ENCODE peak calls at places on chromosomes 2 and 18, in six cellular contexts. One of them, this sample, is unnamed.

GRCh38 chr2:184363213-184363612 is 235.1 kb upstream of the ZNF804A start:
- DNase-seq in posterior cingulate gyrus: no peak
- DNase-seq in right cardiac atrium: peak; percentile 5
- DNase-seq in foreskin keratinocyte: no peak
- DNase-seq in NCI-H2029 treated with DMSO at 0.1 percent for 48 hours: no peak
- DNase-seq in occipital lobe: no peak
- DNase-seq in this sample: no peak

GRCh38 chr2:7593286-7593685 is 676.1 kb downstream of the RNF144A start:
- DNase-seq in posterior cingulate gyrus: no peak
- DNase-seq in right cardiac atrium: no peak
- DNase-seq in foreskin keratinocyte: no peak
- DNase-seq in NCI-H2029 treated with DMSO at 0.1 percent for 48 hours: no peak
- DNase-seq in occipital lobe: no peak
- DNase-seq in this sample: no peak

GRCh38 chr18:22470511-22471181 is 52.9 kb upstream of the CTAGE1 start:
- DNase-seq in posterior cingulate gyrus: no peak
- DNase-seq in right cardiac atrium: peak; percentile 75
- DNase-seq in foreskin keratinocyte: peak; percentile 61
- DNase-seq in NCI-H2029 treated with DMSO at 0.1 percent for 48 hours: no peak
- DNase-seq in occipital lobe: no peak
- DNase-seq in this sample: peak; percentile 95

GRCh38 chr2:232434563-232435374 is 21.2 kb upstream of the ALPI start:
- DNase-seq in posterior cingulate gyrus: no peak
- DNase-seq in right cardiac atrium: no peak
- DNase-seq in foreskin keratinocyte: no peak
- DNase-seq in NCI-H2029 treated with DMSO at 0.1 percent for 48 hours: no peak
- DNase-seq in occipital lobe: no peak
- DNase-seq in this sample: no peak

GRCh38 chr2:159840620-159841019 is 42.6 kb upstream of the CD302 start:
- DNase-seq in posterior cingulate gyrus: no peak
- DNase-seq in right cardiac atrium: no peak
- DNase-seq in foreskin keratinocyte: no peak
- DNase-seq in NCI-H2029 treated with DMSO at 0.1 percent for 48 hours: no peak
- DNase-seq in occipital lobe: no peak
- DNase-seq in this sample: no peak

GRCh38 chr2:13542642-13543041 is 825.9 kb downstream of the TRIB2 start:
- DNase-seq in posterior cingulate gyrus: no peak
- DNase-seq in right cardiac atrium: no peak
- DNase-seq in foreskin keratinocyte: no peak
- DNase-seq in NCI-H2029 treated with DMSO at 0.1 percent for 48 hours: no peak
- DNase-seq in occipital lobe: no peak
- DNase-seq in this sample: no peak

GRCh38 chr2:222859786-222860726 is 780 bp upstream of the ACSL3 start:
- DNase-seq in posterior cingulate gyrus: no peak
- DNase-seq in right cardiac atrium: peak; percentile 69
- DNase-seq in foreskin keratinocyte: peak; percentile 97
- DNase-seq in NCI-H2029 treated with DMSO at 0.1 percent for 48 hours: no peak
- DNase-seq in occipital lobe: no peak
- DNase-seq in this sample: peak; percentile 85

GRCh38 chr2:43491070-43491639 is 104.7 kb downstream of the THADA start:
- DNase-seq in posterior cingulate gyrus: no peak
- DNase-seq in right cardiac atrium: no peak
- DNase-seq in foreskin keratinocyte: peak; percentile 45
- DNase-seq in NCI-H2029 treated with DMSO at 0.1 percent for 48 hours: no peak
- DNase-seq in occipital lobe: no peak
- DNase-seq in this sample: peak; percentile 69

GRCh38 chr2:72129676-72130340 is 17.9 kb downstream of the CYP26B1 start:
- DNase-seq in posterior cingulate gyrus: no peak
- DNase-seq in right cardiac atrium: no peak
- DNase-seq in foreskin keratinocyte: peak; percentile 52
- DNase-seq in NCI-H2029 treated with DMSO at 0.1 percent for 48 hours: no peak
- DNase-seq in occipital lobe: no peak
- DNase-seq in this sample: no peak

GRCh38 chr2:176566936-176567335 is 297.7 kb downstream of the MTX2 start:
- DNase-seq in posterior cingulate gyrus: no peak
- DNase-seq in right cardiac atrium: no peak
- DNase-seq in foreskin keratinocyte: no peak
- DNase-seq in NCI-H2029 treated with DMSO at 0.1 percent for 48 hours: no peak
- DNase-seq in occipital lobe: no peak
- DNase-seq in this sample: no peak

GRCh38 chr2:29557268-29557667 is 364.1 kb downstream of the ALK start:
- DNase-seq in posterior cingulate gyrus: no peak
- DNase-seq in right cardiac atrium: no peak
- DNase-seq in foreskin keratinocyte: no peak
- DNase-seq in NCI-H2029 treated with DMSO at 0.1 percent for 48 hours: no peak
- DNase-seq in occipital lobe: no peak
- DNase-seq in this sample: no peak

GRCh38 chr18:8763611-8764010 is 58.3 kb downstream of the MTCL1 start:
- DNase-seq in posterior cingulate gyrus: no peak
- DNase-seq in right cardiac atrium: no peak
- DNase-seq in foreskin keratinocyte: no peak
- DNase-seq in NCI-H2029 treated with DMSO at 0.1 percent for 48 hours: no peak
- DNase-seq in occipital lobe: no peak
- DNase-seq in this sample: no peak

GRCh38 chr2:29561241-29562027 is 360.0 kb downstream of the ALK start:
- DNase-seq in posterior cingulate gyrus: no peak
- DNase-seq in right cardiac atrium: no peak
- DNase-seq in foreskin keratinocyte: no peak
- DNase-seq in NCI-H2029 treated with DMSO at 0.1 percent for 48 hours: no peak
- DNase-seq in occipital lobe: no peak
- DNase-seq in this sample: peak; percentile 8

GRCh38 chr18:5296706-5297320 is 1.3 kb upstream of the ZBTB14 start:
- DNase-seq in posterior cingulate gyrus: peak; percentile 73
- DNase-seq in right cardiac atrium: peak; percentile 94
- DNase-seq in foreskin keratinocyte: peak; percentile 72
- DNase-seq in NCI-H2029 treated with DMSO at 0.1 percent for 48 hours: peak; percentile 21
- DNase-seq in occipital lobe: peak; percentile 69
- DNase-seq in this sample: peak; percentile 76

GRCh38 chr2:190343500-190344274 is at the start of gene INPP1:
- DNase-seq in posterior cingulate gyrus: peak; percentile 43
- DNase-seq in right cardiac atrium: peak; percentile 93
- DNase-seq in foreskin keratinocyte: no peak
- DNase-seq in NCI-H2029 treated with DMSO at 0.1 percent for 48 hours: no peak
- DNase-seq in occipital lobe: peak; percentile 55
- DNase-seq in this sample: peak; percentile 66

GRCh38 chr18:58299135-58299473 is 255.1 kb downstream of the NEDD4L start:
- DNase-seq in posterior cingulate gyrus: no peak
- DNase-seq in right cardiac atrium: no peak
- DNase-seq in foreskin keratinocyte: no peak
- DNase-seq in NCI-H2029 treated with DMSO at 0.1 percent for 48 hours: no peak
- DNase-seq in occipital lobe: no peak
- DNase-seq in this sample: no peak

GRCh38 chr2:215579809-215580208 is 143.9 kb upstream of the FN1 start:
- DNase-seq in posterior cingulate gyrus: no peak
- DNase-seq in right cardiac atrium: no peak
- DNase-seq in foreskin keratinocyte: peak; percentile 88
- DNase-seq in NCI-H2029 treated with DMSO at 0.1 percent for 48 hours: no peak
- DNase-seq in occipital lobe: no peak
- DNase-seq in this sample: peak; percentile 91

GRCh38 chr18:23141022-23141999 is 6.0 kb downstream of the CABLES1 start:
- DNase-seq in posterior cingulate gyrus: no peak
- DNase-seq in right cardiac atrium: peak; percentile 76
- DNase-seq in foreskin keratinocyte: no peak
- DNase-seq in NCI-H2029 treated with DMSO at 0.1 percent for 48 hours: peak; percentile 62
- DNase-seq in occipital lobe: no peak
- DNase-seq in this sample: peak; percentile 52

GRCh38 chr2:232491139-232491780 is 3.6 kb upstream of the ECEL1 start:
- DNase-seq in posterior cingulate gyrus: no peak
- DNase-seq in right cardiac atrium: no peak
- DNase-seq in foreskin keratinocyte: no peak
- DNase-seq in NCI-H2029 treated with DMSO at 0.1 percent for 48 hours: no peak
- DNase-seq in occipital lobe: no peak
- DNase-seq in this sample: no peak

GRCh38 chr18:24831871-24832665 is 371.6 kb downstream of the HRH4 start:
- DNase-seq in posterior cingulate gyrus: no peak
- DNase-seq in right cardiac atrium: no peak
- DNase-seq in foreskin keratinocyte: no peak
- DNase-seq in NCI-H2029 treated with DMSO at 0.1 percent for 48 hours: no peak
- DNase-seq in occipital lobe: no peak
- DNase-seq in this sample: no peak

GRCh38 chr2:151891566-151892194 is 63.5 kb upstream of the ARL5A start:
- DNase-seq in posterior cingulate gyrus: no peak
- DNase-seq in right cardiac atrium: no peak
- DNase-seq in foreskin keratinocyte: no peak
- DNase-seq in NCI-H2029 treated with DMSO at 0.1 percent for 48 hours: no peak
- DNase-seq in occipital lobe: no peak
- DNase-seq in this sample: no peak

GRCh38 chr2:236498369-236498768 is 71.3 kb upstream of the ACKR3 start:
- DNase-seq in posterior cingulate gyrus: no peak
- DNase-seq in right cardiac atrium: no peak
- DNase-seq in foreskin keratinocyte: peak; percentile 60
- DNase-seq in NCI-H2029 treated with DMSO at 0.1 percent for 48 hours: no peak
- DNase-seq in occipital lobe: no peak
- DNase-seq in this sample: peak; percentile 82

GRCh38 chr2:56522605-56523089 is 338.9 kb downstream of the CCDC85A start:
- DNase-seq in posterior cingulate gyrus: no peak
- DNase-seq in right cardiac atrium: no peak
- DNase-seq in foreskin keratinocyte: peak; percentile 55
- DNase-seq in NCI-H2029 treated with DMSO at 0.1 percent for 48 hours: peak; percentile 98
- DNase-seq in occipital lobe: no peak
- DNase-seq in this sample: peak; percentile 43

GRCh38 chr2:85680707-85681353 is 12.8 kb upstream of the SFTPB start:
- DNase-seq in posterior cingulate gyrus: no peak
- DNase-seq in right cardiac atrium: no peak
- DNase-seq in foreskin keratinocyte: peak; percentile 13
- DNase-seq in NCI-H2029 treated with DMSO at 0.1 percent for 48 hours: no peak
- DNase-seq in occipital lobe: no peak
- DNase-seq in this sample: no peak

GRCh38 chr2:240555541-240556250 is 2.1 kb downstream of the ANKMY1 start:
- DNase-seq in posterior cingulate gyrus: no peak
- DNase-seq in right cardiac atrium: no peak
- DNase-seq in foreskin keratinocyte: no peak
- DNase-seq in NCI-H2029 treated with DMSO at 0.1 percent for 48 hours: no peak
- DNase-seq in occipital lobe: no peak
- DNase-seq in this sample: no peak

GRCh38 chr18:21740724-21741510 is at the start of gene MIB1:
- DNase-seq in posterior cingulate gyrus: peak; percentile 37
- DNase-seq in right cardiac atrium: peak; percentile 100
- DNase-seq in foreskin keratinocyte: peak; percentile 93
- DNase-seq in NCI-H2029 treated with DMSO at 0.1 percent for 48 hours: peak; percentile 78
- DNase-seq in occipital lobe: peak; percentile 26
- DNase-seq in this sample: peak; percentile 96

GRCh38 chr2:16746329-16746728 is 80.7 kb upstream of the CYRIA start:
- DNase-seq in posterior cingulate gyrus: no peak
- DNase-seq in right cardiac atrium: no peak
- DNase-seq in foreskin keratinocyte: no peak
- DNase-seq in NCI-H2029 treated with DMSO at 0.1 percent for 48 hours: no peak
- DNase-seq in occipital lobe: no peak
- DNase-seq in this sample: no peak

GRCh38 chr18:39845673-39846072 is 2109.4 kb upstream of the PIK3C3 start:
- DNase-seq in posterior cingulate gyrus: no peak
- DNase-seq in right cardiac atrium: no peak
- DNase-seq in foreskin keratinocyte: peak; percentile 69
- DNase-seq in NCI-H2029 treated with DMSO at 0.1 percent for 48 hours: no peak
- DNase-seq in occipital lobe: no peak
- DNase-seq in this sample: no peak

GRCh38 chr2:179454443-179455218 is 190.0 kb upstream of the SESTD1 start:
- DNase-seq in posterior cingulate gyrus: no peak
- DNase-seq in right cardiac atrium: no peak
- DNase-seq in foreskin keratinocyte: peak; percentile 91
- DNase-seq in NCI-H2029 treated with DMSO at 0.1 percent for 48 hours: no peak
- DNase-seq in occipital lobe: no peak
- DNase-seq in this sample: peak; percentile 86

GRCh38 chr2:184336688-184337087 is 261.6 kb upstream of the ZNF804A start:
- DNase-seq in posterior cingulate gyrus: no peak
- DNase-seq in right cardiac atrium: no peak
- DNase-seq in foreskin keratinocyte: peak; percentile 25
- DNase-seq in NCI-H2029 treated with DMSO at 0.1 percent for 48 hours: no peak
- DNase-seq in occipital lobe: no peak
- DNase-seq in this sample: no peak

GRCh38 chr2:168758970-168759820 is 43.2 kb upstream of the NOSTRIN start:
- DNase-seq in posterior cingulate gyrus: no peak
- DNase-seq in right cardiac atrium: no peak
- DNase-seq in foreskin keratinocyte: peak; percentile 45
- DNase-seq in NCI-H2029 treated with DMSO at 0.1 percent for 48 hours: peak; percentile 20
- DNase-seq in occipital lobe: no peak
- DNase-seq in this sample: peak; percentile 73

GRCh38 chr2:239287461-239287860 is 113.4 kb downstream of the HDAC4 start:
- DNase-seq in posterior cingulate gyrus: no peak
- DNase-seq in right cardiac atrium: peak; percentile 3
- DNase-seq in foreskin keratinocyte: no peak
- DNase-seq in NCI-H2029 treated with DMSO at 0.1 percent for 48 hours: no peak
- DNase-seq in occipital lobe: no peak
- DNase-seq in this sample: peak; percentile 56

GRCh38 chr2:1628893-1629292 is 115.4 kb downstream of the PXDN start:
- DNase-seq in posterior cingulate gyrus: no peak
- DNase-seq in right cardiac atrium: no peak
- DNase-seq in foreskin keratinocyte: peak; percentile 83
- DNase-seq in NCI-H2029 treated with DMSO at 0.1 percent for 48 hours: no peak
- DNase-seq in occipital lobe: no peak
- DNase-seq in this sample: peak; percentile 84

GRCh38 chr2:200383380-200384110 is 77.1 kb downstream of the SPATS2L start:
- DNase-seq in posterior cingulate gyrus: no peak
- DNase-seq in right cardiac atrium: no peak
- DNase-seq in foreskin keratinocyte: peak; percentile 86
- DNase-seq in NCI-H2029 treated with DMSO at 0.1 percent for 48 hours: no peak
- DNase-seq in occipital lobe: no peak
- DNase-seq in this sample: peak; percentile 82

GRCh38 chr2:23430263-23430662 is 45.3 kb downstream of the KLHL29 start:
- DNase-seq in posterior cingulate gyrus: no peak
- DNase-seq in right cardiac atrium: no peak
- DNase-seq in foreskin keratinocyte: peak; percentile 87
- DNase-seq in NCI-H2029 treated with DMSO at 0.1 percent for 48 hours: no peak
- DNase-seq in occipital lobe: no peak
- DNase-seq in this sample: peak; percentile 78

GRCh38 chr2:159758686-159759085 is 39.3 kb downstream of the CD302 start:
- DNase-seq in posterior cingulate gyrus: no peak
- DNase-seq in right cardiac atrium: no peak
- DNase-seq in foreskin keratinocyte: no peak
- DNase-seq in NCI-H2029 treated with DMSO at 0.1 percent for 48 hours: no peak
- DNase-seq in occipital lobe: no peak
- DNase-seq in this sample: peak; percentile 27

GRCh38 chr2:158015428-158016076 is 86.1 kb upstream of the UPP2 start:
- DNase-seq in posterior cingulate gyrus: no peak
- DNase-seq in right cardiac atrium: no peak
- DNase-seq in foreskin keratinocyte: no peak
- DNase-seq in NCI-H2029 treated with DMSO at 0.1 percent for 48 hours: no peak
- DNase-seq in occipital lobe: no peak
- DNase-seq in this sample: no peak